ENCODE peak calls at places on chromosomes 5 and 9, in four cellular contexts. O is astrocyte of the spinal cord, A is mucosa of gallbladder, C is lower lobe of right lung. Z is an unnamed sample.

GRCh38 chr5:96066386-96066719 is 104.7 kb upstream of the ELL2 start:
- DNase-seq in C (no peak), A (no peak), O (no peak), Z (no peak)

GRCh38 chr5:106127985-106128384 is 1542.8 kb downstream of the EFNA5 start:
- DNase-seq in C (no peak), A (no peak), O (no peak), Z (no peak)

GRCh38 chr9:110788871-110789270 is 120.3 kb downstream of the MUSK start:
- DNase-seq in C (no peak), O (no peak), A (no peak), Z (no peak)

GRCh38 chr5:160802567-160802966 is 49.4 kb downstream of the ATP10B start:
- DNase-seq in C (no peak), O (no peak), A (no peak), Z (no peak)

GRCh38 chr5:39024884-39025283 is 49.3 kb downstream of the RICTOR start:
- DNase-seq in C (no peak), A (no peak), O (no peak), Z (no peak)

GRCh38 chr5:139664727-139665351 is 16.7 kb downstream of the CXXC5 start:
- DNase-seq in C (no peak), A (no peak), O (no peak), Z (no peak)

GRCh38 chr5:55578771-55579170 is 44.0 kb upstream of the PLPP1 start:
- DNase-seq in A (no peak), C (no peak), O (peak; percentile 39), Z (no peak)

GRCh38 chr5:168234133-168234532 is 57.3 kb upstream of the WWC1 start:
- DNase-seq in O (no peak), C (no peak), A (no peak), Z (no peak)

GRCh38 chr5:132414634-132415377 is 45.3 kb downstream of the SLC22A5 start:
- DNase-seq in C (no peak), O (peak; percentile 68), A (no peak), Z (no peak)

Z was measured in spleen.